ENCODE peak calls at places on chromosomes 16 and 17, in seven cellular contexts. B is cardiac fibroblast, S is left lung, E is fibroblast of lung, G is BJ, O is upper lobe of right lung, A is epithelial cell of esophagus. Q is an unnamed sample.

GRCh38 chr17:5813357-5813756 is 229.0 kb upstream of the NLRP1 start:
- DNase-seq in B (no peak), S (no peak), E (no peak), G (no peak), O (no peak), A (no peak), Q (no peak)

GRCh38 chr17:6574689-6575595 is 18.6 kb upstream of the PITPNM3 start:
- DNase-seq in B (peak), S (no peak), E (peak), G (no peak), O (peak), A (peak), Q (peak)

GRCh38 chr17:57395721-57396321 is 139.5 kb downstream of the MSI2 start:
- DNase-seq in B (peak), S (no peak), E (no peak), G (no peak), O (no peak), A (no peak), Q (no peak)

GRCh38 chr17:81261582-81262336 is 22.6 kb downstream of the NDUFAF8 start:
- DNase-seq in B (no peak), S (no peak), E (no peak), G (no peak), O (no peak), A (no peak), Q (no peak)

GRCh38 chr16:74035816-74036215 is 260.8 kb upstream of the PSMD7 start:
- DNase-seq in B (peak), S (no peak), E (peak), G (no peak), O (no peak), A (peak), Q (peak)

GRCh38 chr17:9146064-9146463 is 124.8 kb downstream of the NTN1 start:
- DNase-seq in B (no peak), S (no peak), E (no peak), G (no peak), O (no peak), A (no peak), Q (no peak)

GRCh38 chr16:9081843-9082242 is 9.6 kb upstream of the HAPSTR1 start:
- DNase-seq in B (no peak), S (no peak), E (no peak), G (no peak), O (no peak), A (no peak), Q (no peak)

GRCh38 chr17:30336369-30337171 is 2.7 kb upstream of the TMIGD1 start:
- DNase-seq in B (peak), S (no peak), E (peak), G (no peak), O (no peak), A (peak), Q (peak)

GRCh38 chr17:48542956-48543853 is 1.7 kb downstream of the HOXB2 start:
- DNase-seq in B (peak), S (peak), E (peak), G (no peak), O (no peak), A (peak), Q (peak)

GRCh38 chr17:79996291-79996690 is 39.4 kb downstream of the TBC1D16 start:
- DNase-seq in B (no peak), S (no peak), E (no peak), G (no peak), O (no peak), A (no peak), Q (no peak)

GRCh38 chr16:16938009-16938408 is 532.8 kb downstream of the XYLT1 start:
- DNase-seq in B (no peak), S (no peak), E (no peak), G (no peak), O (no peak), A (no peak), Q (no peak)

GRCh38 chr16:66476328-66477027 is 49.4 kb downstream of the BEAN1 start:
- DNase-seq in B (peak), S (no peak), E (no peak), G (no peak), O (no peak), A (no peak), Q (no peak)

GRCh38 chr16:14139872-14140271 is 68.8 kb downstream of the MRTFB start:
- DNase-seq in B (no peak), S (no peak), E (no peak), G (no peak), O (no peak), A (no peak), Q (no peak)

GRCh38 chr17:30954046-30954805 is 16.6 kb upstream of the RNF135 start:
- DNase-seq in B (no peak), S (no peak), E (no peak), G (no peak), O (peak), A (no peak), Q (no peak)

GRCh38 chr17:10705727-10706126 is 8.3 kb downstream of the ADPRM start:
- DNase-seq in B (no peak), S (no peak), E (no peak), G (no peak), O (no peak), A (no peak), Q (no peak)

GRCh38 chr17:12977008-12977751 is 40.6 kb downstream of the ELAC2 start:
- DNase-seq in B (no peak), S (no peak), E (no peak), G (no peak), O (no peak), A (peak), Q (no peak)

GRCh38 chr16:85567101-85567866 is 45.8 kb upstream of the GSE1 start:
- DNase-seq in B (no peak), S (peak), E (no peak), G (no peak), O (no peak), A (no peak), Q (no peak)

GRCh38 chr17:77083547-77083946 is 57.2 kb upstream of the SEC14L1 start:
- DNase-seq in B (no peak), S (peak), E (no peak), G (no peak), O (no peak), A (no peak), Q (no peak)

GRCh38 chr17:14699569-14700190 is 398.8 kb downstream of the HS3ST3B1 start:
- DNase-seq in B (no peak), S (no peak), E (no peak), G (no peak), O (no peak), A (peak), Q (no peak)

GRCh38 chr16:15829460-15829859 is 27.4 kb downstream of the MYH11 start:
- DNase-seq in B (peak), S (no peak), E (peak), G (no peak), O (peak), A (no peak), Q (peak)

GRCh38 chr16:81265658-81266451 is 27.4 kb downstream of the BCO1 start:
- DNase-seq in B (peak), S (no peak), E (peak), G (no peak), O (peak), A (no peak), Q (peak)

GRCh38 chr16:23865853-23866252 is 30.1 kb downstream of the PRKCB start:
- DNase-seq in B (no peak), S (no peak), E (no peak), G (no peak), O (no peak), A (no peak), Q (no peak)

GRCh38 chr17:20073056-20073979 is 64.2 kb downstream of the SPECC1 start:
- DNase-seq in B (peak), S (peak), E (peak), G (no peak), O (no peak), A (no peak), Q (peak)

GRCh38 chr17:39527220-39527813 is 66.0 kb downstream of the CDK12 start:
- DNase-seq in B (peak), S (no peak), E (peak), G (no peak), O (no peak), A (peak), Q (peak)

GRCh38 chr16:1278456-1278855 is 22.6 kb downstream of the TPSD1 start:
- DNase-seq in B (no peak), S (no peak), E (no peak), G (no peak), O (no peak), A (no peak), Q (no peak)

GRCh38 chr16:526181-527014 is 1.1 kb upstream of the CAPN15 start:
- DNase-seq in B (peak), S (no peak), E (peak), G (no peak), O (peak), A (peak), Q (peak)

GRCh38 chr16:87043273-87044030 is 273.7 kb downstream of the C16orf95 start:
- DNase-seq in B (peak), S (no peak), E (peak), G (no peak), O (no peak), A (no peak), Q (peak)

GRCh38 chr16:1991588-1992474 is 2.1 kb downstream of the SYNGR3 start:
- DNase-seq in B (peak), S (peak), E (peak), G (peak), O (peak), A (peak), Q (peak)

GRCh38 chr16:79595261-79595660 is 5.3 kb downstream of the MAF start:
- DNase-seq in B (no peak), S (no peak), E (peak), G (no peak), O (no peak), A (peak), Q (no peak)

GRCh38 chr16:79597775-79598174 is 2.8 kb downstream of the MAF start:
- DNase-seq in B (no peak), S (no peak), E (no peak), G (no peak), O (no peak), A (no peak), Q (no peak)

GRCh38 chr16:79595916-79596450 is 4.6 kb downstream of the MAF start:
- DNase-seq in B (no peak), S (no peak), E (no peak), G (no peak), O (no peak), A (no peak), Q (no peak)

GRCh38 chr16:79598341-79599181 is 2.0 kb downstream of the MAF start:
- DNase-seq in B (peak), S (peak), E (peak), G (no peak), O (peak), A (peak), Q (peak)

DNA sequence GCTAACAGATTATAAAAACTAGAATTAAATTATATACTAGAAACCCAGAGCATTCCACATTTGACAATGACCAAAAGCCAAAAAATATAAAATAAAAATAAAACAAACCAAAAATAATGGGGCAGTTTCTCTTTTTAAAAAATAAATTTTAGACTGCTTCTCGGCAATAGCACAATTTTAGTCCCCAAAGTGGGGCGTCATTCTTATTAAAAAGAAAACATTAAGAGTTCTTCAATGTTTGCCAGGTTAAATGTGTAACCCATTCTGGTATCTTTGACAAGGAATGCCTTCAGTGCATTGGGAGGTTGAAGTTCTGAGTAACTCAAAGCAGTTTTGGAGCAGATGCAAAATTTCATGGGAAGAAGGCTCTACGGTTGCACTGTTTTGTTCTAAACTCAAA is 3.3 kb downstream of the MAF start:
- DNase-seq in B (peak), S (no peak), E (peak), G (no peak), O (no peak), A (no peak), Q (no peak)
- H3K4me3 ChIP-seq in B (no peak), S (peak), E (peak), G (peak), O (peak), A (peak), Q (no peak)

DNA sequence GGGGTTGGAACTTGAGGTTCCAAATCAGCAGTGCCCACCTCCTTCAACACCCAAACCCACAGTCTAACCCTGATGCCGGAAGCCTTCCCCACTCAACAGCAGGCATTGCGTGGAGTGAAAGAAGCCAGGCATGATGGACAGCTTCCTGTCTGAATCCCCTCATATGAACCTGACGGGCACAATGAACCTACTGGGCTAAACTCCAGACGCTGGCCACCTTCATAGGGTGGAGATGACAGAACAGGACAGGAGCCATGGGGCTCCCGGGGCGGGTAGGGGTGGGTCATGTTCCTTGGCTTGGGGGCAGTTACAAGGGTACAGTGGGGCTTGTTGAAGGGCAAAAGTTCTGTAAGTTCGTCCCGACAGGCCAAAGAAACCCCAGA is 460 bp upstream of the HSBP1 start:
- DNase-seq in B (no peak), S (no peak), E (no peak), G (no peak), O (no peak), A (no peak), Q (no peak)
- H3K4me3 ChIP-seq in B (no peak), S (peak), E (no peak), G (no peak), O (peak), A (peak), Q (peak)

DNA sequence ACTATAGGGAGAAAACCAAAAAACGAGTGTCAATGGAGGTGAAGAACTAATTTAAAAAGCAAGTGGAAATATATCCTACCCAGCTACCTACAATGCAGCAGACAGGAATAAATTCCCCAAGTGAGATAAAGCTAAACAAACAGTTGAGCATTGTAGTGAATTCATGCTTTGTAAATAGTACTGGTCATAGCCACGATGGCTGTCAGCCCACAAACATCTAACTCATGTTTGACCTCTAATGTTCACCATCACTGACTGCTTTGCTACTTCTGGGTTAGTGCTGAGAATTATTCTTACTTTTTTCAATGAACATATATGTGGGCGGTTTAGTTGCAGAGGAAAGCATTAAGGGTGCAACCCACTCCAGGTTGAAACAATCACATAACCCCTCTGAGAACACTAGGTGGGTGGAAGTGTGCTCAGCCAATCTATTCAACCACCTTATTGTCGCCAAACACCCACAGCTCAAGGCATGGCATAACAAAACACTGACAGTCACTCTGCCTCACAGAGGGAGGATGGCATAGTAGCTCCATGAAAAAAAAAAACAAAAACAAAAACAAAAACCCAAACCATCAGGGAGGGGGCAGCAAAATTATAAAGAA is 264.1 kb downstream of the ZFHX3 start:
- DNase-seq in B (peak), S (no peak), E (peak), G (no peak), O (no peak), A (no peak), Q (peak)
- H3K4me3 ChIP-seq in B (no peak), S (no peak), E (no peak), G (no peak), O (no peak), A (no peak), Q (no peak)

DNA sequence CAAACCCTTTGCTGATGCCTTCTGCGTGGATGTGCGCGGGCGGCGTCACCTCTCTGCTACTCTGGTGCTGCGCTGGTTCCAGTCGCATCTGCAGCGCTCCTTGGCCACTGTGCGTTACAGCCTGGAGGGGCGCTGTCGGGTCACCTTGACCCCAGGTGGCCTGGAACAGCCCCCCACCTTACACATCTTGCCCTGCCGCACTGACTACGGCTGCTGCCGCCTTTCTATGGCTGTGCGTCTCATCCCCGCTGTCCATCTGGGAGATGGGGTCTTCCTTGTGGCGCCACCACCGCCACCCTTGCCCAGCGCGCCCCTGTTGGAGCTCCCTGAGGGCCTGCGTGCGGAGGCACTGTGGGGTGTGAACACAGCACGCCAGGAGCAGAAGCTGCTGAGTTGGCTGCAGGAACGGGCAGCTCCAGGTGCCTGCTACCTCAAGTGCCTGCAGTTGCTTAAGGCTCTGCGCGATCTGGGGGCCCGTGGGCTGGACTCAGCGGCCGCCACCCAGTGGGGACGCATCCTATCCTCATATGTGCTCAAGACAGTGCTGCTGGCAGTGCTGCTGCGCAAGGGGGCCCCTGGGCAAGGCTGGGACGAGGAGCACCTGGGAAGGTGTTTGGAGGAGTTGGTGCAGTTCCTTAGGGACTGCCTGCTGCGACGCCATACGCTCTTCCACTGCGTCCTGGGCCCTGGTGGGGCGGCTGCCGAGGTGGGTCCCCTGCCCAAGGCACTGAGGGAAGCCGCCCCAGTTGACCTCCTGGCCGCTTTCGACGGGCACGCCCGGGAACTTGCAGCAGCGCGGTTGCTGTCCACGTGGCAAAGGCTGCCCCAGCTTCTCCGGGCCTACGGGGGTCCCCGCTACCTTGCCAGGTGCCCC is 1.6 kb downstream of the ITPRIPL2 start:
- DNase-seq in B (no peak), S (peak), E (no peak), G (no peak), O (no peak), A (no peak), Q (no peak)
- H3K4me3 ChIP-seq in B (peak), S (peak), E (peak), G (peak), O (peak), A (no peak), Q (peak)

GRCh38 chr17:43983515-43984411 is 20.7 kb upstream of the NAGS start:
- DNase-seq in B (no peak), S (peak), E (no peak), G (no peak), O (peak), A (peak), Q (no peak)
- H3K4me3 ChIP-seq in B (peak), S (peak), E (peak), G (peak), O (peak), A (peak), Q (peak)

DNA sequence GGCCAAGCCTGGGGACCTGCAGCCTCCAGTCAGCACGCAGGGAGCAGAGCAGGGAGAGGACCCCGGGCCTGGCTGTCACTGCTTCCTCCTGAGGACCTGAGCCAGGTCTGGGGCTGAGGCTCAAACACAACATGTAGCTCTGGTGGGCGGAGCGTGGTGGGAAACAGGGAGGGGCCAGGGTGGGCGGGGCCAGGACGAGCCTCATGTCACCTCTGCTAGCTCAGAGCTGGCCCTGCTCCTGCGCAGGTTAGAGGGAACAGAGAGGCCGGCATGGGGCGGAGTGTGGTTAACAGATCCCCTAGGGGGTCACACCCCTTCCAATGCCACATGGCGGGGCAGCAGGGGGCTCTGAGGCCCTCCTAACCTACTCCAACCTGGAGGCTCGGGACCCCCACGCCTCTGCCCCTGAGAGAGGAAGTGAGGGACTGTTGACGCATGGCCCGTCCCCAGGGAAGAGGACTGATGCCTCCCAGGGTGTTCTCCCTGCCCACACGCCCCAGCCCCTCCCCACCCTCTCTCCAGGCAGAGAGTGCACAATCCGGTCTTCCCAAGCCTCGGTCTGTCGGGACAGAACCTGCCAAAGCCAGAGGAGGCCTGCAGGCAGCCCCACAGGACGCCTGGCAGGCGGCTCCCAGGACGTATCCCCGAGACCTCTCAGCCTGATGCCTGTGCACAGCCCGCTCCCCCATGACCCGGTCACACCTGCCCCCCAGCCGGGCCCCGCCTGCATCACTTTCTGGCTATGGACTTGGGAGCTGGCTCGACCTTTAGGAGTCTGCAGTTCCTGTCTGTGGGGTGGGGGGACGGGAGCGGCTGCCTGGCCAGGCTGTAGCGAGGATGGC is 15.2 kb downstream of the PIEZO1 start:
- DNase-seq in B (no peak), S (no peak), E (no peak), G (no peak), O (peak), A (peak), Q (no peak)
- H3K4me3 ChIP-seq in B (no peak), S (no peak), E (no peak), G (no peak), O (peak), A (peak), Q (no peak)

GRCh38 chr17:45224671-45225050 is 3.0 kb downstream of the FMNL1 start:
- DNase-seq in B (no peak), S (peak), E (no peak), G (no peak), O (no peak), A (no peak), Q (no peak)

GRCh38 chr17:45226620-45227019 is 4.9 kb downstream of the FMNL1 start:
- DNase-seq in B (no peak), S (no peak), E (no peak), G (no peak), O (no peak), A (no peak), Q (no peak)

GRCh38 chr17:45225964-45226530 is 4.4 kb downstream of the FMNL1 start:
- DNase-seq in B (no peak), S (peak), E (no peak), G (no peak), O (peak), A (peak), Q (no peak)

GRCh38 chr17:45223541-45224528 is 2.1 kb downstream of the FMNL1 start:
- DNase-seq in B (no peak), S (peak), E (no peak), G (no peak), O (no peak), A (no peak), Q (no peak)

GRCh38 chr17:45225051-45225700 is 3.5 kb downstream of the FMNL1 start:
- DNase-seq in B (no peak), S (peak), E (no peak), G (no peak), O (no peak), A (peak), Q (no peak)
- H3K4me3 ChIP-seq in B (no peak), S (no peak), E (no peak), G (no peak), O (peak), A (no peak), Q (no peak)

GRCh38 chr17:1180434-1180742 is 607 bp upstream of the ABR start:
- DNase-seq in B (no peak), S (no peak), E (no peak), G (no peak), O (no peak), A (no peak), Q (no peak)
- H3K4me3 ChIP-seq in B (peak), S (peak), E (no peak), G (peak), O (peak), A (no peak), Q (peak)

GRCh38 chr17:27473748-27474609 is 17.7 kb downstream of the KSR1 start:
- DNase-seq in B (peak), S (no peak), E (no peak), G (no peak), O (peak), A (no peak), Q (peak)
- H3K4me3 ChIP-seq in B (no peak), S (no peak), E (no peak), G (no peak), O (no peak), A (no peak), Q (no peak)

Q was measured in fibroblast of pulmonary artery.